ENCODE peak calls at places on chromosome 15, in seven cellular contexts. D, Y, F, Z, N, Q and K are unnamed samples.

GRCh38 chr15:20341901-20342605 is 199.5 kb downstream of the GOLGA6L6 start:
- DNase-seq in D (no peak), Y (peak; percentile 94), F (no peak), Z (no peak), N (no peak), Q (no peak), K (no peak)

GRCh38 chr15:27495963-27496459 is 525.0 kb downstream of the GABRG3 start:
- DNase-seq in D (peak; percentile 55), Y (no peak), F (no peak), Z (no peak), N (no peak), Q (no peak), K (no peak)

GRCh38 chr15:80736571-80736970 is 41.5 kb downstream of the ABHD17C start:
- DNase-seq in D (no peak), Y (no peak), F (no peak), Z (no peak), N (no peak), Q (no peak), K (no peak)

GRCh38 chr15:90583471-90584252 is 53.9 kb downstream of the CRTC3 start:
- DNase-seq in D (no peak), Y (no peak), F (no peak), Z (peak; percentile 75), N (no peak), Q (no peak), K (no peak)

GRCh38 chr15:68365140-68365745 is 66.7 kb downstream of the ITGA11 start:
- DNase-seq in D (no peak), Y (no peak), F (no peak), Z (no peak), N (no peak), Q (no peak), K (no peak)

GRCh38 chr15:52866698-52867097 is 76.6 kb upstream of the ONECUT1 start:
- DNase-seq in D (no peak), Y (no peak), F (no peak), Z (no peak), N (no peak), Q (no peak), K (no peak)

GRCh38 chr15:49888341-49888693 is 230.7 kb downstream of the ATP8B4 start:
- DNase-seq in D (no peak), Y (no peak), F (no peak), Z (no peak), N (no peak), Q (no peak), K (no peak)

GRCh38 chr15:100863406-100864198 is 16.0 kb upstream of the ALDH1A3 start:
- DNase-seq in D (no peak), Y (no peak), F (no peak), Z (peak; percentile 73), N (peak; percentile 88), Q (no peak), K (peak; percentile 36)

GRCh38 chr15:69758810-69759410 is 306.3 kb downstream of the RPLP1 start:
- DNase-seq in D (no peak), Y (no peak), F (no peak), Z (no peak), N (peak; percentile 77), Q (peak; percentile 80), K (no peak)

GRCh38 chr15:80780416-80781221 is 1.4 kb downstream of the CEMIP start:
- DNase-seq in D (no peak), Y (no peak), F (no peak), Z (no peak), N (peak; percentile 75), Q (no peak), K (peak; percentile 64)

GRCh38 chr15:68536331-68537095 is 42.3 kb upstream of the CORO2B start:
- DNase-seq in D (no peak), Y (no peak), F (peak; percentile 88), Z (no peak), N (peak; percentile 98), Q (no peak), K (peak; percentile 86)

GRCh38 chr15:73575636-73576247 is 57.4 kb downstream of the NPTN start:
- DNase-seq in D (no peak), Y (no peak), F (no peak), Z (no peak), N (peak; percentile 46), Q (no peak), K (no peak)

GRCh38 chr15:48391950-48392349 is 60.7 kb downstream of the DUT start:
- DNase-seq in D (peak; percentile 58), Y (no peak), F (no peak), Z (no peak), N (no peak), Q (no peak), K (no peak)

GRCh38 chr15:77753238-77753873 is 120.6 kb upstream of the LINGO1 start:
- DNase-seq in D (no peak), Y (no peak), F (no peak), Z (peak; percentile 39), N (peak; percentile 48), Q (no peak), K (peak; percentile 43)

GRCh38 chr15:70387086-70387485 is 289.4 kb upstream of the TLE3 start:
- DNase-seq in D (no peak), Y (no peak), F (no peak), Z (no peak), N (no peak), Q (no peak), K (no peak)